ENCODE peak calls at places on chromosomes 3 and 15, in seven cellular contexts. One of them, this sample, is unnamed.

GRCh38 chr15:48550822-48551525 is 94.5 kb downstream of the FBN1 start:
- DNase-seq in A549: no peak
- DNase-seq in GM12878: no peak
- DNase-seq in PC-9: no peak
- DNase-seq in ascending aorta: no peak
- DNase-seq in fibroblast of lung: peak; percentile 43
- DNase-seq in GM13976: no peak
- DNase-seq in this sample: no peak

GRCh38 chr15:80749589-80749988 is 29.6 kb upstream of the CEMIP start:
- DNase-seq in fibroblast of lung: no peak
- DNase-seq in PC-9: peak; percentile 61
- DNase-seq in GM12878: no peak
- DNase-seq in GM13976: no peak
- DNase-seq in ascending aorta: no peak
- DNase-seq in A549: peak; percentile 21
- DNase-seq in this sample: no peak

GRCh38 chr3:107240183-107241091 is 136.8 kb upstream of the CCDC54 start:
- DNase-seq in GM12878: peak; percentile 24
- DNase-seq in PC-9: no peak
- DNase-seq in fibroblast of lung: peak; percentile 69
- DNase-seq in ascending aorta: peak; percentile 83
- DNase-seq in GM13976: peak; percentile 89
- DNase-seq in A549: peak; percentile 70
- DNase-seq in this sample: peak; percentile 80

GRCh38 chr3:15336057-15336456 is 3.7 kb upstream of the SH3BP5 start:
- DNase-seq in GM12878: no peak
- DNase-seq in GM13976: no peak
- DNase-seq in A549: no peak
- DNase-seq in PC-9: no peak
- DNase-seq in fibroblast of lung: no peak
- DNase-seq in ascending aorta: no peak
- DNase-seq in this sample: no peak

GRCh38 chr15:90307661-90308060 is 42.2 kb downstream of the NGRN start:
- DNase-seq in ascending aorta: no peak
- DNase-seq in GM12878: no peak
- DNase-seq in GM13976: no peak
- DNase-seq in fibroblast of lung: no peak
- DNase-seq in PC-9: no peak
- DNase-seq in A549: no peak
- DNase-seq in this sample: no peak

GRCh38 chr3:46278816-46279672 is 36.8 kb downstream of the CCR3 start:
- DNase-seq in GM12878: no peak
- DNase-seq in fibroblast of lung: no peak
- DNase-seq in GM13976: no peak
- DNase-seq in A549: no peak
- DNase-seq in PC-9: no peak
- DNase-seq in ascending aorta: no peak
- DNase-seq in this sample: peak; percentile 69

GRCh38 chr15:31269961-31270575 is 56.6 kb upstream of the KLF13 start:
- DNase-seq in GM13976: no peak
- DNase-seq in ascending aorta: no peak
- DNase-seq in fibroblast of lung: no peak
- DNase-seq in GM12878: no peak
- DNase-seq in A549: no peak
- DNase-seq in PC-9: no peak
- DNase-seq in this sample: no peak

GRCh38 chr3:131658771-131659170 is 156.0 kb upstream of the MRPL3 start:
- DNase-seq in A549: no peak
- DNase-seq in GM13976: no peak
- DNase-seq in GM12878: no peak
- DNase-seq in fibroblast of lung: no peak
- DNase-seq in ascending aorta: no peak
- DNase-seq in PC-9: peak; percentile 40
- DNase-seq in this sample: no peak

GRCh38 chr15:73806698-73807483 is 53.7 kb upstream of the INSYN1 start:
- DNase-seq in PC-9: no peak
- DNase-seq in GM13976: no peak
- DNase-seq in A549: no peak
- DNase-seq in ascending aorta: no peak
- DNase-seq in GM12878: no peak
- DNase-seq in fibroblast of lung: no peak
- DNase-seq in this sample: no peak

GRCh38 chr15:81419304-81419943 is 45.4 kb upstream of the TMC3 start:
- DNase-seq in fibroblast of lung: peak; percentile 56
- DNase-seq in ascending aorta: no peak
- DNase-seq in GM13976: no peak
- DNase-seq in A549: no peak
- DNase-seq in PC-9: no peak
- DNase-seq in GM12878: no peak
- DNase-seq in this sample: no peak

GRCh38 chr3:106877632-106878031 is 499.6 kb upstream of the CCDC54 start:
- DNase-seq in A549: no peak
- DNase-seq in fibroblast of lung: peak; percentile 62
- DNase-seq in GM12878: no peak
- DNase-seq in GM13976: no peak
- DNase-seq in PC-9: no peak
- DNase-seq in ascending aorta: no peak
- DNase-seq in this sample: peak; percentile 1

GRCh38 chr15:70210538-70210937 is 112.8 kb upstream of the TLE3 start:
- DNase-seq in GM12878: no peak
- DNase-seq in GM13976: no peak
- DNase-seq in fibroblast of lung: no peak
- DNase-seq in A549: no peak
- DNase-seq in PC-9: no peak
- DNase-seq in ascending aorta: no peak
- DNase-seq in this sample: peak; percentile 20

GRCh38 chr15:65028338-65028737 is 1.1 kb downstream of the MTFMT start:
- DNase-seq in fibroblast of lung: no peak
- DNase-seq in PC-9: no peak
- DNase-seq in A549: no peak
- DNase-seq in ascending aorta: no peak
- DNase-seq in GM12878: no peak
- DNase-seq in GM13976: no peak
- DNase-seq in this sample: no peak

GRCh38 chr3:156792945-156793344 is 33.2 kb upstream of the LEKR1 start:
- DNase-seq in fibroblast of lung: peak; percentile 42
- DNase-seq in ascending aorta: no peak
- DNase-seq in GM12878: no peak
- DNase-seq in GM13976: no peak
- DNase-seq in PC-9: no peak
- DNase-seq in A549: no peak
- DNase-seq in this sample: peak; percentile 35

GRCh38 chr3:27224197-27224596 is 145.0 kb downstream of the NEK10 start:
- DNase-seq in fibroblast of lung: peak; percentile 66
- DNase-seq in GM12878: no peak
- DNase-seq in PC-9: no peak
- DNase-seq in A549: no peak
- DNase-seq in ascending aorta: no peak
- DNase-seq in GM13976: no peak
- DNase-seq in this sample: no peak

GRCh38 chr3:86961297-86961696 is 29.7 kb downstream of the VGLL3 start:
- DNase-seq in GM13976: no peak
- DNase-seq in PC-9: no peak
- DNase-seq in A549: no peak
- DNase-seq in ascending aorta: no peak
- DNase-seq in GM12878: no peak
- DNase-seq in fibroblast of lung: peak; percentile 74
- DNase-seq in this sample: no peak

GRCh38 chr15:57220220-57220619 is 156.1 kb upstream of the CGNL1 start:
- DNase-seq in PC-9: no peak
- DNase-seq in GM13976: no peak
- DNase-seq in fibroblast of lung: peak; percentile 77
- DNase-seq in A549: no peak
- DNase-seq in ascending aorta: no peak
- DNase-seq in GM12878: no peak
- DNase-seq in this sample: no peak

GRCh38 chr3:94291686-94292085 is 228.8 kb downstream of the NSUN3 start:
- DNase-seq in GM12878: no peak
- DNase-seq in GM13976: no peak
- DNase-seq in ascending aorta: no peak
- DNase-seq in A549: no peak
- DNase-seq in fibroblast of lung: peak; percentile 76
- DNase-seq in PC-9: no peak
- DNase-seq in this sample: no peak

GRCh38 chr3:30502742-30503073 is 103.7 kb upstream of the TGFBR2 start:
- DNase-seq in ascending aorta: no peak
- DNase-seq in fibroblast of lung: peak; percentile 86
- DNase-seq in PC-9: peak; percentile 49
- DNase-seq in A549: no peak
- DNase-seq in GM13976: no peak
- DNase-seq in GM12878: peak; percentile 12
- DNase-seq in this sample: peak; percentile 21

GRCh38 chr3:11581237-11582122 is 62.2 kb downstream of the VGLL4 start:
- DNase-seq in A549: no peak
- DNase-seq in GM13976: no peak
- DNase-seq in PC-9: no peak
- DNase-seq in ascending aorta: no peak
- DNase-seq in GM12878: no peak
- DNase-seq in fibroblast of lung: peak; percentile 36
- DNase-seq in this sample: no peak

GRCh38 chr3:136251511-136251910 is 1.4 kb downstream of the PCCB start:
- DNase-seq in PC-9: no peak
- DNase-seq in GM12878: no peak
- DNase-seq in A549: no peak
- DNase-seq in GM13976: peak; percentile 24
- DNase-seq in ascending aorta: no peak
- DNase-seq in fibroblast of lung: no peak
- DNase-seq in this sample: no peak

GRCh38 chr3:58659051-58659675 is 7.4 kb downstream of the FAM3D start:
- DNase-seq in A549: peak; percentile 28
- DNase-seq in fibroblast of lung: peak; percentile 24
- DNase-seq in PC-9: no peak
- DNase-seq in GM12878: no peak
- DNase-seq in ascending aorta: peak; percentile 28
- DNase-seq in GM13976: no peak
- DNase-seq in this sample: no peak

GRCh38 chr15:64013179-64014043 is 32.9 kb downstream of the DAPK2 start:
- DNase-seq in A549: no peak
- DNase-seq in GM12878: no peak
- DNase-seq in GM13976: no peak
- DNase-seq in PC-9: peak; percentile 73
- DNase-seq in fibroblast of lung: peak; percentile 55
- DNase-seq in ascending aorta: no peak
- DNase-seq in this sample: no peak
- TF ChIP-seq CTCF in A549: no peak
- TF ChIP-seq CTCF in GM12878: no peak
- TF ChIP-seq CTCF in GM13976: no peak
- TF ChIP-seq CTCF in PC-9: no peak
- TF ChIP-seq CTCF in fibroblast of lung: no peak
- TF ChIP-seq CTCF in ascending aorta: no peak
- TF ChIP-seq CTCF in this sample: no peak

GRCh38 chr3:190059242-190059590 is 61.5 kb downstream of the P3H2 start:
- DNase-seq in GM13976: no peak
- DNase-seq in ascending aorta: no peak
- DNase-seq in GM12878: no peak
- DNase-seq in PC-9: no peak
- DNase-seq in fibroblast of lung: peak; percentile 85
- DNase-seq in A549: no peak
- DNase-seq in this sample: no peak

GRCh38 chr3:190060401-190060800 is 60.3 kb downstream of the P3H2 start:
- DNase-seq in A549: no peak
- DNase-seq in GM13976: no peak
- DNase-seq in ascending aorta: no peak
- DNase-seq in PC-9: peak; percentile 26
- DNase-seq in GM12878: no peak
- DNase-seq in fibroblast of lung: no peak
- DNase-seq in this sample: no peak

GRCh38 chr3:190056795-190057194 is 63.9 kb downstream of the P3H2 start:
- DNase-seq in PC-9: no peak
- DNase-seq in fibroblast of lung: peak; percentile 73
- DNase-seq in A549: no peak
- DNase-seq in GM12878: no peak
- DNase-seq in GM13976: no peak
- DNase-seq in ascending aorta: no peak
- DNase-seq in this sample: no peak

GRCh38 chr3:190055773-190056172 is 64.9 kb downstream of the P3H2 start:
- DNase-seq in A549: no peak
- DNase-seq in ascending aorta: no peak
- DNase-seq in PC-9: no peak
- DNase-seq in GM13976: no peak
- DNase-seq in fibroblast of lung: no peak
- DNase-seq in GM12878: no peak
- DNase-seq in this sample: no peak

GRCh38 chr3:190058486-190059241 is 62.0 kb downstream of the P3H2 start:
- DNase-seq in A549: no peak
- DNase-seq in fibroblast of lung: peak; percentile 96
- DNase-seq in GM12878: no peak
- DNase-seq in GM13976: no peak
- DNase-seq in PC-9: no peak
- DNase-seq in ascending aorta: no peak
- DNase-seq in this sample: no peak
- TF ChIP-seq CTCF in A549: no peak
- TF ChIP-seq CTCF in fibroblast of lung: no peak
- TF ChIP-seq CTCF in GM12878: no peak
- TF ChIP-seq CTCF in GM13976: no peak
- TF ChIP-seq CTCF in PC-9: no peak
- TF ChIP-seq CTCF in ascending aorta: no peak
- TF ChIP-seq CTCF in this sample: no peak

GRCh38 chr3:53199834-53200233 is 38.8 kb downstream of the PRKCD start:
- DNase-seq in fibroblast of lung: no peak
- DNase-seq in PC-9: no peak
- DNase-seq in GM12878: no peak
- DNase-seq in GM13976: no peak
- DNase-seq in ascending aorta: no peak
- DNase-seq in A549: no peak
- DNase-seq in this sample: no peak
- TF ChIP-seq CTCF in fibroblast of lung: no peak
- TF ChIP-seq CTCF in PC-9: no peak
- TF ChIP-seq CTCF in GM12878: peak; percentile 26
- TF ChIP-seq CTCF in GM13976: no peak
- TF ChIP-seq CTCF in ascending aorta: no peak
- TF ChIP-seq CTCF in A549: no peak
- TF ChIP-seq CTCF in this sample: no peak

GRCh38 chr3:148730676-148731075 is 33.0 kb downstream of the AGTR1 start:
- DNase-seq in A549: no peak
- DNase-seq in ascending aorta: no peak
- DNase-seq in GM12878: no peak
- DNase-seq in PC-9: no peak
- DNase-seq in fibroblast of lung: no peak
- DNase-seq in GM13976: no peak
- DNase-seq in this sample: no peak

GRCh38 chr3:148729656-148730055 is 32.0 kb downstream of the AGTR1 start:
- DNase-seq in GM12878: no peak
- DNase-seq in PC-9: no peak
- DNase-seq in fibroblast of lung: no peak
- DNase-seq in ascending aorta: no peak
- DNase-seq in A549: no peak
- DNase-seq in GM13976: no peak
- DNase-seq in this sample: no peak

GRCh38 chr3:148723591-148723990 is 25.9 kb downstream of the AGTR1 start:
- DNase-seq in fibroblast of lung: peak; percentile 94
- DNase-seq in GM13976: no peak
- DNase-seq in A549: peak; percentile 14
- DNase-seq in ascending aorta: no peak
- DNase-seq in GM12878: no peak
- DNase-seq in PC-9: no peak
- DNase-seq in this sample: no peak

DNA sequence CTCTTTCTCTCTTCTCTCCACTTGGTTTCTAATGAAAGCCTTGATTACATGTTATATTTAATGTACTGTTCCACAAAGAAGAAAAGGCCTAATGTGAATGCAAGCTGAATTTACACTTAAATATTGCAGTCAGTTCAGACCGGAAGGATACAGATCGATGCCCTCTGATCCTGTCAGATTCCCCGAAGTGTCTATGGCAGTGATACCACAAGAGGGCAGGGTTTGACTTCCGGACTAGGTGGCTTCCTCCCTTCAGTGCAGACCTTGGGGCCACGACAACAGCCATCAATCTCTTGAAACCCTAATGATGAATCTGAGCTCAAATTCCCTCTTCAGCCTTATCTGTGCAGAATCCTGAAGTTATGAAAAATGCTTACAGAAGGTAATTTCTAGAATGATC is 29.5 kb downstream of the AGTR1 start:
- DNase-seq in ascending aorta: no peak
- DNase-seq in GM13976: peak; percentile 11
- DNase-seq in A549: peak; percentile 23
- DNase-seq in PC-9: no peak
- DNase-seq in fibroblast of lung: no peak
- DNase-seq in GM12878: no peak
- DNase-seq in this sample: peak; percentile 45
- TF ChIP-seq CTCF in ascending aorta: no peak
- TF ChIP-seq CTCF in GM13976: peak; percentile 31
- TF ChIP-seq CTCF in A549: peak; percentile 56
- TF ChIP-seq CTCF in PC-9: peak; percentile 45
- TF ChIP-seq CTCF in fibroblast of lung: peak; percentile 50
- TF ChIP-seq CTCF in GM12878: peak; percentile 29
- TF ChIP-seq CTCF in this sample: peak; percentile 32